ENCODE peak calls at places on chromosomes 4 and X, in six cellular contexts. W, G, N, U, O and F are unnamed samples.

GRCh38 chr4:45006078-45006477 is 279.7 kb upstream of the GNPDA2 start:
- DNase-seq in O (no peak), N (no peak), G (no peak), W (no peak), U (no peak), F (no peak)

GRCh38 chr4:89586318-89586717 is 250.6 kb downstream of the SNCA start:
- DNase-seq in U (no peak), W (no peak), G (no peak), O (no peak), N (no peak), F (peak)

GRCh38 chr4:120691536-120691935 is 231.0 kb downstream of the PRDM5 start:
- DNase-seq in U (peak), O (no peak), N (no peak), W (peak), G (no peak), F (peak)

GRCh38 chr4:95549246-95550138 is 719 bp upstream of the UNC5C start:
- DNase-seq in U (peak), O (peak), G (peak), N (peak), W (peak), F (peak)

GRCh38 chr4:825063-825968 is 613 bp downstream of the CPLX1 start:
- DNase-seq in G (no peak), U (no peak), O (no peak), N (no peak), W (no peak), F (peak)

GRCh38 chr4:110064295-110064694 is 134.1 kb downstream of the ELOVL6 start:
- DNase-seq in N (no peak), G (no peak), W (no peak), O (no peak), U (no peak), F (peak)

GRCh38 chr4:55175779-55176231 is 50.4 kb upstream of the KDR start:
- DNase-seq in W (peak), O (no peak), G (no peak), U (peak), N (peak), F (peak)

GRCh38 chrX:129845616-129846190 is 2.0 kb upstream of the ZDHHC9 start:
- DNase-seq in U (no peak), N (no peak), G (no peak), W (no peak), O (no peak), F (no peak)

GRCh38 chrX:133215747-133216146 is 2.4 kb downstream of the TFDP3 start:
- DNase-seq in N (peak), W (no peak), G (no peak), O (no peak), U (no peak), F (peak)

GRCh38 chr4:45554423-45554822 is 569.4 kb downstream of the GABRG1 start:
- DNase-seq in G (no peak), N (peak), O (no peak), W (no peak), U (no peak), F (peak)

GRCh38 chr4:72295966-72296557 is 264.3 kb downstream of the NPFFR2 start:
- DNase-seq in N (peak), U (peak), W (peak), O (no peak), G (no peak), F (peak)

GRCh38 chr4:14234330-14234729 is 606.8 kb upstream of the BOD1L1 start:
- DNase-seq in N (no peak), U (no peak), O (no peak), W (peak), G (no peak), F (peak)

GRCh38 chrX:13649823-13650222 is 3.1 kb upstream of the TCEANC start:
- DNase-seq in W (peak), N (peak), U (peak), G (no peak), O (no peak), F (peak)

GRCh38 chr4:186676531-186677158 is 47.0 kb downstream of the FAT1 start:
- DNase-seq in W (peak), U (peak), O (no peak), N (peak), G (no peak), F (peak)

GRCh38 chr4:56424697-56425514 is 10.5 kb downstream of the PPAT start:
- DNase-seq in O (no peak), N (peak), G (peak), W (peak), U (no peak), F (peak)

GRCh38 chrX:23779025-23779424 is 3.9 kb upstream of the SAT1 start:
- DNase-seq in W (peak), N (peak), O (no peak), G (no peak), U (peak), F (peak)

GRCh38 chrX:23504540-23504884 is 162.8 kb upstream of the PRDX4 start:
- DNase-seq in W (no peak), N (no peak), O (no peak), U (no peak), G (no peak), F (no peak)

GRCh38 chr4:3880595-3881120 is 114.5 kb downstream of the ADRA2C start:
- DNase-seq in U (peak), W (peak), G (peak), N (peak), O (peak), F (peak)

GRCh38 chrX:50103866-50104566 is 96.8 kb downstream of the AKAP4 start:
- DNase-seq in U (no peak), G (no peak), O (peak), N (no peak), W (no peak), F (peak)

GRCh38 chr4:102535398-102536082 is 34.4 kb downstream of the NFKB1 start:
- DNase-seq in W (peak), G (no peak), U (peak), O (no peak), N (peak), F (peak)
- H3K4me3 ChIP-seq in W (no peak), G (no peak), U (no peak), O (no peak), N (no peak), F (no peak)

GRCh38 chr4:67327245-67327860 is 217.9 kb downstream of the CENPC start:
- DNase-seq in W (peak), U (peak), N (peak), G (peak), O (peak), F (peak)

GRCh38 chr4:67333663-67334062 is 211.6 kb downstream of the CENPC start:
- DNase-seq in U (no peak), G (no peak), W (no peak), O (no peak), N (no peak), F (no peak)

DNA sequence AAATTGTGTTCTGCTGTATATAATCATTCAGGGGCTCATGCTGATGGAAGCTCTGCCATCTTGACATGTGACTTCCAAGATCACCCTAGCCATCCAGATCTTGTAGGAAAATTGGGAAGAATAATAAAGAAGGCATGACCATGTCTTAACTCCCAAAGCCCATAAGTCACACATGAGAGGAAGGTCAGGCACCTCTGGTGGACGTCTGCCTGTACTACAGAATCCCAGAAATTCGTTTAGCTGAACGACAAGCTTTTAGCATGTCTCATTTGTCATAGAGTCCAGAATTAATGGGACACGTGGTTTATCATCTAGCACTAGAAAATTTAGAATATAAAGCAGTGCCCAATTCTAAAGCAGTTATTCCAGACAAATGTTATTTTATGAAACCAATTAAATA is 212.7 kb downstream of the CENPC start:
- DNase-seq in G (no peak), U (no peak), N (no peak), W (peak), O (no peak), F (peak)
- TF ChIP-seq CTCF in G (no peak), U (peak), N (peak), W (peak), O (no peak), F (peak)

GRCh38 chr4:112172180-112172579 is 26.9 kb downstream of the FAM241A start:
- DNase-seq in U (no peak), O (no peak), G (no peak), N (no peak), W (no peak), F (no peak)
- H3K4me3 ChIP-seq in U (no peak), O (no peak), G (no peak), N (no peak), W (no peak), F (no peak)

DNA sequence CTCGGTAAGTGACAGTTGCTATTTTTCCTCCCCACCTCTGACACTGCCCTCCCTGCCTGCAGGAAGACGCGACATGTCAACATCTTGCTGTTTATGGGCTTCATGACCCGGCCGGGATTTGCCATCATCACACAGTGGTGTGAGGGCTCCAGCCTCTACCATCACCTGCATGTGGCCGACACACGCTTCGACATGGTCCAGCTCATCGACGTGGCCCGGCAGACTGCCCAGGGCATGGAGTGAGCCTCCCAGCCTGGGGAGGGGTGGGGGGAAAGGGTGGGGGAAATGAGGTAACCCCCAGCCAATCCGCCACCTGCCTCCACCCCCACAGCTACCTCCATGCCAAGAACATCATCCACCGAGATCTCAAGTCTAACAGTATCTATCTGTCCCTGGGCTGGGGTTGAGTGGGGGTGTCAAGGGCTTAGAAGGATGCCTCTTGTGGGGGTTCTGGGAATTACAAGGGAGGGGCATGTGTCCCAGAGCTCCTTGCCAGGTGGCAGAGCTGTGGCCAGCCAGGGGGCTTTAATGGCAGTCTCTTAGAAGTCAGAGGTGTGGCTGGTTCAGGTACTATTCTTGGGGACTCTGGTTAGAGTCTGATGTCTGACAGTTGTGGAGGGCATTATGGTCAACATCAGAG is 7.8 kb downstream of the ARAF start:
- DNase-seq in N (no peak), G (no peak), W (no peak), U (no peak), O (no peak), F (no peak)
- TF ChIP-seq CTCF in N (peak), G (peak), W (peak), U (no peak), O (no peak), F (peak)

GRCh38 chrX:29604381-29604780 is 611.0 kb upstream of the MAGEB2 start:
- DNase-seq in W (no peak), U (no peak), G (no peak), O (no peak), N (no peak), F (no peak)
- H3K4me3 ChIP-seq in W (no peak), U (no peak), G (no peak), O (no peak), N (no peak), F (no peak)

GRCh38 chrX:74132265-74132664 is 171.7 kb upstream of the ZCCHC13 start:
- DNase-seq in W (no peak), G (no peak), N (no peak), O (no peak), U (no peak), F (no peak)

GRCh38 chrX:74138943-74139342 is 165.0 kb upstream of the ZCCHC13 start:
- DNase-seq in U (no peak), O (no peak), W (no peak), N (no peak), G (no peak), F (no peak)

DNA sequence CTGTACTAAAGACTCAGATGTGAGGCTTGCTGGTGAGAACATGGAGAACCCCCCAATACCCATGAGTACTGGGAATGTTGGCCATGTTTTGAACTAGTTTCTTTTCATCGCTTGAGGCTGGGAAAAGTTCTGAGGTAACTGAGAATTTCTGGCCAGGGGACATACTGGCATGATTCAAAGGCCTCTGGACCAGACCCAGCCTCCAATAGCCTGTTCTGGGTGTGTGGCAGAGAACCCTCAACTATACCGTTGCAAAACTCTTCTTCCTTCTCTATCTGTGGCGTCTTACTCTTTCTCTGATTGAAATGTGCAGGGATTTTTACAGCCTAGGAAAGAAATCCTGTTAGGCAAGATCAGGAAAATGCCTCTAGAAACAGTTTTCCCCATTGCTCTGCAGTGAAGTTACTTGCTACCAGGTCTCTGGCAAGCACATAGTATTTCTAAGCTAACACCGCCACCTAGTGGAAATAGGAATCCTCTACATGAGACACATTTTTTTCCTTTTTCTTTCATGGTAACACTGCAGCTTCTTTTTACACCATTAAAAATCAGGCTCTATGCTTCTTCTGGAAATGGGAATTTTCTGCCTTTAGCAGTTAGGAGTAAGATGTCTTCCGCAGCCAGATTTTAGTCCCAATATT is 170.7 kb upstream of the ZCCHC13 start:
- DNase-seq in O (no peak), G (peak), N (peak), W (peak), U (peak), F (peak)
- TF ChIP-seq CTCF in O (peak), G (peak), N (peak), W (peak), U (peak), F (peak)

GRCh38 chr4:38670939-38671593 is 7.1 kb downstream of the KLF3 start:
- DNase-seq in W (no peak), U (no peak), O (no peak), G (no peak), N (no peak), F (no peak)
- H3K4me3 ChIP-seq in W (no peak), U (no peak), O (no peak), G (no peak), N (no peak), F (no peak)